ENCODE peak calls at places on chromosomes 6 and 20, in six cellular contexts. W is HepG2, V is GM12892, S is H1, I is GM12878, J is K562. R is an unnamed sample.

GRCh38 chr20:58992911-58993310 is 11.9 kb downstream of the NELFCD start:
- DNase-seq in W (no peak), V (no peak), S (no peak), I (no peak), J (no peak), R (no peak)

GRCh38 chr6:79574636-79575035 is 37.4 kb upstream of the LCA5 start:
- DNase-seq in W (peak), V (no peak), S (no peak), I (no peak), J (no peak), R (no peak)

GRCh38 chr20:57030611-57031600 is 235.5 kb downstream of the BMP7 start:
- DNase-seq in W (no peak), V (no peak), S (no peak), I (no peak), J (no peak), R (no peak)

GRCh38 chr6:163761491-163761890 is 347.0 kb downstream of the QKI start:
- DNase-seq in W (no peak), V (no peak), S (no peak), I (no peak), J (no peak), R (no peak)

GRCh38 chr20:44166008-44166407 is 21.0 kb downstream of the JPH2 start:
- DNase-seq in W (peak), V (no peak), S (no peak), I (no peak), J (no peak), R (no peak)

GRCh38 chr6:5103250-5103649 is 18.1 kb downstream of the PPP1R3G start:
- DNase-seq in W (no peak), V (no peak), S (no peak), I (no peak), J (no peak), R (no peak)

GRCh38 chr6:142374965-142375733 is 73.3 kb downstream of the ADGRG6 start:
- DNase-seq in W (peak), V (no peak), S (no peak), I (no peak), J (no peak), R (no peak)

GRCh38 chr6:105898286-105898685 is 187.8 kb upstream of the PRDM1 start:
- DNase-seq in W (no peak), V (no peak), S (no peak), I (no peak), J (no peak), R (no peak)

GRCh38 chr20:7980332-7981046 is 39.1 kb downstream of the TMX4 start:
- DNase-seq in W (peak), V (no peak), S (no peak), I (no peak), J (peak), R (peak)

GRCh38 chr6:113824411-113824810 is 32.7 kb upstream of the MARCKS start:
- DNase-seq in W (no peak), V (no peak), S (no peak), I (no peak), J (no peak), R (no peak)

GRCh38 chr20:49397525-49397924 is 84.9 kb downstream of the KCNB1 start:
- DNase-seq in W (no peak), V (no peak), S (no peak), I (no peak), J (no peak), R (no peak)

GRCh38 chr6:113873043-113873667 is 16.0 kb downstream of the MARCKS start:
- DNase-seq in W (peak), V (no peak), S (no peak), I (no peak), J (no peak), R (no peak)

GRCh38 chr6:20793174-20793573 is 258.9 kb downstream of the CDKAL1 start:
- DNase-seq in W (no peak), V (no peak), S (no peak), I (no peak), J (no peak), R (no peak)

GRCh38 chr6:161369339-161369738 is 95.5 kb upstream of the AGPAT4 start:
- DNase-seq in W (no peak), V (no peak), S (no peak), I (no peak), J (no peak), R (no peak)

GRCh38 chr20:39885975-39886649 is 802.9 kb downstream of the MAFB start:
- DNase-seq in W (peak), V (no peak), S (peak), I (no peak), J (no peak), R (peak)

GRCh38 chr6:72132851-72133250 is 246.5 kb downstream of the RIMS1 start:
- DNase-seq in W (no peak), V (no peak), S (no peak), I (no peak), J (no peak), R (no peak)

GRCh38 chr20:48647873-48648272 is 179.9 kb downstream of the PREX1 start:
- DNase-seq in W (no peak), V (no peak), S (no peak), I (no peak), J (no peak), R (no peak)

GRCh38 chr6:100446922-100447899 is 17.5 kb downstream of the SIM1 start:
- DNase-seq in W (no peak), V (no peak), S (peak), I (no peak), J (no peak), R (no peak)

GRCh38 chr6:151242420-151242841 is 2.7 kb downstream of the AKAP12 start:
- DNase-seq in W (no peak), V (no peak), S (no peak), I (no peak), J (no peak), R (no peak)

GRCh38 chr6:7617954-7618764 is 28.2 kb downstream of the SNRNP48 start:
- DNase-seq in W (no peak), V (no peak), S (no peak), I (peak), J (no peak), R (no peak)

GRCh38 chr6:50128420-50129005 is 78.8 kb upstream of the DEFB112 start:
- DNase-seq in W (peak), V (no peak), S (no peak), I (no peak), J (peak), R (no peak)

GRCh38 chr6:159217595-159218275 is 48.5 kb downstream of the FNDC1 start:
- DNase-seq in W (peak), V (peak), S (peak), I (peak), J (peak), R (peak)

GRCh38 chr6:70135219-70135769 is 167.6 kb downstream of the COL9A1 start:
- DNase-seq in W (no peak), V (no peak), S (no peak), I (no peak), J (no peak), R (no peak)

GRCh38 chr20:41287327-41287726 is 30.2 kb downstream of the ZHX3 start:
- DNase-seq in W (no peak), V (no peak), S (no peak), I (no peak), J (no peak), R (no peak)

GRCh38 chr6:141488466-141488865 is 644.3 kb upstream of the GJE1 start:
- DNase-seq in W (no peak), V (no peak), S (no peak), I (no peak), J (no peak), R (no peak)

GRCh38 chr6:100506651-100507050 is 41.9 kb upstream of the SIM1 start:
- DNase-seq in W (no peak), V (no peak), S (no peak), I (no peak), J (no peak), R (no peak)

DNA sequence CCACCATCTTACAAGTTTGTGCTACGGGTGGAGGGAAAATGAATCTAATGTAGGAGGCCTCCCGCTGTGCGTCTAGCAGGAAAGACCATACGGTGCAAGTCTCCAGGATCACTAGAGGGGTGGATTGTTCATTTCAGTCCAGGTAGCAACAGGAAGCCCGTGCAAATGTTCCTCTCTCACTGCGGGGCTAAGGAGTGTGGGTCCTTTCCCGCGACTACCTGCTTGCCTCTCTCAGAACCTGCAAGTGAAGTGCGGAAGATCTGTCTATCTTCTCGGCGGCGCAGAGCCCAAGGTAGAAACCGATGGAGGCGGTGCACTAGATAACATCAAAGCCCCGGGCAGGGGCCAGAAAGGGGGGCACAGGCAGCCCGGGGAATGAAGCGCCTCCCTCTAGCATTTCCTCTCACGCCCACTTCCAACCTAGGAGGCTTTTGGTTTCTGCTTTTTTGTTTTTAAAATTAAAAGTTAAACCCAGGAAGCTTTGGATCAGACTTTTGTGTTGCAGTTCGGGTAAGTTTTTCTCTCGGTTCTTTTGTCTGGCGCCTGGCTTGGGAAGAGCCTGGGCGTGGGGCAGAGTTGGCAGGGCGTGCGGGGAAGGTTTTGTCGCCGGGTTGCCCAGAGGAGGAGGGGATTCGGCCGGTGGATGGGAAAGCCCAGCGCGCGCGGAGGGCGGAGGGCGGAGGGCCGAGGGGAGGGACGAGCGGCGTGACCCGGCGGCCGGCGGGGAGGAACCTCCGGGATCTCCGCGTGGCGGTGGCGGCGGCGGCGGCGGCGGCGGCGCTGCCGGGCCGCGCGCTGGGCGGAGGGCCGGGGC is 3.5 kb upstream of the HIVEP1 start:
- DNase-seq in W (peak), V (peak), S (peak), I (peak), J (peak), R (peak)
- TF ChIP-seq POLR2A in W (peak), V (peak), S (no peak), I (peak), J (peak), R (peak)

GRCh38 chr20:13349240-13349604 is 128.1 kb downstream of the ISM1 start:
- DNase-seq in W (no peak), V (no peak), S (no peak), I (no peak), J (no peak), R (no peak)
- TF ChIP-seq TAF1 in W (no peak), V (no peak), S (no peak), I (no peak), J (no peak), R (no peak)

DNA sequence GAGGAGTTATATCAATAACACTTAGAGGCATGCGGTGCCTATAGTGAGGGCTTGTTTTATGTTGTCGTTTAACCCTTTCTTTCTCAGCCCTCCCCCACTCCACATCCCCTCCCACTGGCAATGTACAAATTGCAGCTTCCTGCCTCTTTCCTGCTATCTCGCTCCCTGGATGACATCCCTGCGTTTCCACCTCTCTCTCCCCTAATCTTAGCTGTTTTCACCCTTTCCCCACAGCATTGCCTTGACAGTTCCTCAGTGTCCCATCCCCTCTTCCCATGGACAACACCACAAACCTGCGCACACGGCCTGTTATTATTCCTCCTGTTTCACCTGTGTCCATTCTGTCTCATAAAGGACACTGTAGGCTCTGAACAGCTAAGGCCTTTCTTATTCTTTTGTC is 34.5 kb downstream of the MYB start:
- DNase-seq in W (no peak), V (no peak), S (no peak), I (no peak), J (no peak), R (no peak)
- TF ChIP-seq POLR2A in W (no peak), V (peak), S (no peak), I (no peak), J (peak), R (no peak)

GRCh38 chr6:372336-372911 is 19.1 kb upstream of the IRF4 start:
- DNase-seq in W (no peak), V (no peak), S (no peak), I (no peak), J (no peak), R (no peak)
- TF ChIP-seq TAF1 in W (no peak), V (no peak), S (no peak), I (no peak), J (no peak), R (no peak)

DNA sequence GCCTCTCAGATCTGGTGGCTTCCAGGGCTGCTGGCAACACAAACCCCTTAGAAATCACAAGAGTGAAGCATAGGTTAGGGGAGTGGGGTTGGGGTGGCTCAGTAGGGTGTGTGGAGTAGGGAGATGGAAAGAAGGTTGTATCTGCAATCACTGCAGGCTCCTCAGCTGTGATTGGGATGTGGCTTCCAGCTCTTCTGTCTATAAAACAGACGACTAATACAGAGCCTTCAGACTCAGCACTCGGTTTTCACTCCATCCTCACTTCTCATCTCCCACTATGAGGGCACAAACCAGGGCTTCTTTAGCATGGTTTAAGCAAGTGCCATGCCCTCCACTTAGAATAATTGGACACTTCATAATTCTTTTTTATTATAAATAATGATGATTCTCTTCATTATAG is 46.4 kb upstream of the CAP2 start:
- DNase-seq in W (no peak), V (no peak), S (no peak), I (no peak), J (no peak), R (no peak)
- TF ChIP-seq POLR2A in W (no peak), V (no peak), S (no peak), I (no peak), J (no peak), R (no peak)

DNA sequence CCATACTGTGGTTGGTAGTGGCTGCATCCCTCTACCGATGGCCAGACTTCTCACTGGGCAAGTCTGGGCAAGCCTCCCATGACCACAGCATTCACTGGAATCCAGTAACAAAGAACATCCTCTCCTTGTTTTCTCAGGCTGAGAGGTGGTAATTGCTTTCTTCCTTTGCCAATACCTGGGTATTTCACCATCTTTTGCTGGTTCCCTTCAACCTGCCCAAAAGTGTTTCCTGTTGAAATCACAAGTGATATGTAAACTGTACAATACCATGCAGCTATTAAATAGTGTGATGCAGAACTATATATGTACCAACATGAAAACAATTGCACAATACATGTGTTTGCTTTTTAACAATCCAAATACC is at the start of gene PTCHD4:
- DNase-seq in W (peak), V (no peak), S (no peak), I (no peak), J (no peak), R (no peak)
- TF ChIP-seq TAF1 in W (peak), V (no peak), S (peak), I (no peak), J (no peak), R (peak)